ENCODE peak calls at places on chromosome 14, in four cellular contexts. Y is stimulated activated CD4-positive, alpha-beta T cell treated with anti-CD3 and anti-CD28 coated beads, Interleukin-1b, Interleukin-23, amount 100 ng/mL, for 1 hour; N is EL; L is colonic mucosa. S is an unnamed sample.

GRCh38 chr14:61476737-61477410 is 155.5 kb downstream of the PRKCH start:
- DNase-seq in Y (no peak), N (peak), L (peak), S (peak)

GRCh38 chr14:89509891-89510290 is 92.9 kb upstream of the FOXN3 start:
- DNase-seq in Y (no peak), N (peak), L (no peak), S (no peak)

GRCh38 chr14:91351508-91351853 is 66.1 kb downstream of the CCDC88C start:
- DNase-seq in Y (no peak), N (no peak), L (no peak), S (no peak)

GRCh38 chr14:54312166-54312801 is 84.5 kb upstream of the CDKN3 start:
- DNase-seq in Y (no peak), N (peak), L (no peak), S (no peak)

GRCh38 chr14:104288272-104288671 is 149.9 kb downstream of the KIF26A start:
- DNase-seq in Y (no peak), N (no peak), L (no peak), S (no peak)

GRCh38 chr14:54310852-54311230 is 86.0 kb upstream of the CDKN3 start:
- DNase-seq in Y (no peak), N (no peak), L (no peak), S (no peak)

GRCh38 chr14:48563465-48563864 is 888.1 kb upstream of the MDGA2 start:
- DNase-seq in Y (no peak), N (no peak), L (no peak), S (no peak)

GRCh38 chr14:103288076-103288766 is 45.8 kb upstream of the EIF5 start:
- DNase-seq in Y (no peak), N (no peak), L (no peak), S (no peak)

GRCh38 chr14:67996235-67996634 is 176.7 kb downstream of the RAD51B start:
- DNase-seq in Y (no peak), N (no peak), L (no peak), S (no peak)

GRCh38 chr14:34713681-34714319 is 593 bp downstream of the CFL2 start:
- DNase-seq in Y (no peak), N (peak), L (peak), S (peak)

GRCh38 chr14:97848351-97848980 is 1051.3 kb downstream of the VRK1 start:
- DNase-seq in Y (no peak), N (no peak), L (no peak), S (no peak)

GRCh38 chr14:67461341-67461985 is 27.1 kb downstream of the TMEM229B start:
- DNase-seq in Y (no peak), N (peak), L (no peak), S (no peak)

GRCh38 chr14:100279133-100279532 is 27.1 kb downstream of the SLC25A29 start:
- DNase-seq in Y (no peak), N (no peak), L (no peak), S (no peak)

GRCh38 chr14:21902561-21903199 is 229.1 kb upstream of the OR4E1 start:
- DNase-seq in Y (no peak), N (no peak), L (no peak), S (peak)

GRCh38 chr14:76774471-76775158 is 13.3 kb downstream of the VASH1 start:
- DNase-seq in Y (no peak), N (no peak), L (no peak), S (no peak)

GRCh38 chr14:28083456-28083855 is 683.1 kb upstream of the FOXG1 start:
- DNase-seq in Y (no peak), N (no peak), L (no peak), S (no peak)

GRCh38 chr14:105248368-105249174 is at the start of gene BTBD6:
- DNase-seq in Y (peak), N (peak), L (peak), S (peak)

GRCh38 chr14:51929156-51929555 is 60.2 kb upstream of the RTRAF start:
- DNase-seq in Y (no peak), N (peak), L (no peak), S (no peak)

GRCh38 chr14:26597136-26598080 is at the start of gene NOVA1:
- DNase-seq in Y (no peak), N (no peak), L (peak), S (no peak)

GRCh38 chr14:74413622-74414021 is 12.4 kb downstream of the SYNDIG1L start:
- DNase-seq in Y (no peak), N (no peak), L (no peak), S (no peak)

GRCh38 chr14:89578048-89578619 is 161.1 kb upstream of the FOXN3 start:
- DNase-seq in Y (no peak), N (peak), L (no peak), S (no peak)

GRCh38 chr14:34266344-34266743 is 195.7 kb downstream of the SPTSSA start:
- DNase-seq in Y (no peak), N (no peak), L (no peak), S (no peak)

GRCh38 chr14:85558505-85558904 is 28.6 kb downstream of the FLRT2 start:
- DNase-seq in Y (no peak), N (no peak), L (no peak), S (no peak)

GRCh38 chr14:76168531-76168930 is 16.8 kb downstream of the GPATCH2L start:
- DNase-seq in Y (no peak), N (peak), L (no peak), S (no peak)

S was measured in naive thymus-derived CD4-positive, alpha-beta T cell.